ENCODE peak calls at places on chromosomes 1 and 21, in six cellular contexts. Q, R, L, B, X and K are unnamed samples.

GRCh38 chr1:72526926-72527325 is 244.6 kb upstream of the NEGR1 start:
- DNase-seq in Q (peak), R (no peak), L (no peak), B (no peak), X (no peak), K (no peak)

GRCh38 chr1:54989968-54990810 is 8.5 kb upstream of the BSND start:
- DNase-seq in Q (peak), R (no peak), L (no peak), B (no peak), X (no peak), K (no peak)

GRCh38 chr1:186878356-186878755 is 49.6 kb downstream of the PLA2G4A start:
- DNase-seq in Q (no peak), R (no peak), L (no peak), B (no peak), X (no peak), K (no peak)

GRCh38 chr1:191575180-191575579 is 583.1 kb upstream of the RGS18 start:
- DNase-seq in Q (peak), R (no peak), L (no peak), B (no peak), X (no peak), K (no peak)

GRCh38 chr1:44044071-44044801 is 13.0 kb upstream of the SLC6A9 start:
- DNase-seq in Q (no peak), R (peak), L (no peak), B (no peak), X (no peak), K (no peak)

GRCh38 chr1:21911205-21912001 is 25.7 kb downstream of the HSPG2 start:
- DNase-seq in Q (no peak), R (peak), L (no peak), B (peak), X (peak), K (no peak)

GRCh38 chr1:184483101-184483813 is 96.4 kb downstream of the C1orf21 start:
- DNase-seq in Q (peak), R (no peak), L (no peak), B (peak), X (no peak), K (no peak)

GRCh38 chr1:234617986-234618725 is 8.2 kb upstream of the IRF2BP2 start:
- DNase-seq in Q (peak), R (peak), L (no peak), B (peak), X (no peak), K (no peak)

GRCh38 chr1:222634180-222635013 is 16.5 kb downstream of the MIA3 start:
- DNase-seq in Q (peak), R (peak), L (peak), B (peak), X (no peak), K (peak)

GRCh38 chr1:177960939-177961622 is 8.8 kb downstream of the SEC16B start:
- DNase-seq in Q (peak), R (no peak), L (no peak), B (no peak), X (no peak), K (no peak)

GRCh38 chr1:100034465-100034864 is 64.7 kb downstream of the SLC35A3 start:
- DNase-seq in Q (peak), R (peak), L (peak), B (peak), X (no peak), K (peak)

GRCh38 chr1:99673285-99673684 is 27.4 kb downstream of the PALMD start:
- DNase-seq in Q (no peak), R (no peak), L (no peak), B (no peak), X (no peak), K (no peak)

GRCh38 chr1:178093958-178094751 is at the start of gene RASAL2:
- DNase-seq in Q (peak), R (peak), L (peak), B (peak), X (peak), K (peak)

GRCh38 chr1:219782311-219782710 is 146.0 kb downstream of the SLC30A10 start:
- DNase-seq in Q (no peak), R (no peak), L (no peak), B (no peak), X (no peak), K (no peak)

GRCh38 chr1:17189632-17190525 is 15.0 kb upstream of the PADI1 start:
- DNase-seq in Q (peak), R (no peak), L (no peak), B (no peak), X (no peak), K (no peak)

GRCh38 chr1:201628490-201628889 is 89.6 kb downstream of the NAV1 start:
- DNase-seq in Q (no peak), R (no peak), L (no peak), B (no peak), X (no peak), K (no peak)

GRCh38 chr21:31509108-31510017 is 150.1 kb upstream of the SOD1 start:
- DNase-seq in Q (no peak), R (peak), L (peak), B (no peak), X (no peak), K (peak)

GRCh38 chr1:100543640-100544039 is 5.7 kb downstream of the GPR88 start:
- DNase-seq in Q (no peak), R (peak), L (peak), B (no peak), X (no peak), K (peak)

GRCh38 chr21:43001316-43001715 is 27.0 kb downstream of the PKNOX1 start:
- DNase-seq in Q (no peak), R (no peak), L (no peak), B (no peak), X (no peak), K (no peak)

GRCh38 chr1:236063919-236064673 is 794 bp downstream of the NID1 start:
- DNase-seq in Q (peak), R (peak), L (no peak), B (peak), X (peak), K (peak)

GRCh38 chr1:230464618-230465017 is 38.5 kb upstream of the PGBD5 start:
- DNase-seq in Q (no peak), R (no peak), L (no peak), B (no peak), X (no peak), K (no peak)

GRCh38 chr1:84467298-84467697 is 11.8 kb upstream of the RPF1 start:
- DNase-seq in Q (no peak), R (no peak), L (no peak), B (no peak), X (no peak), K (no peak)

GRCh38 chr1:48387409-48387808 is 84.6 kb downstream of the SPATA6 start:
- DNase-seq in Q (no peak), R (no peak), L (no peak), B (no peak), X (no peak), K (no peak)

GRCh38 chr1:20322081-20322824 is 31.6 kb downstream of the VWA5B1 start:
- DNase-seq in Q (peak), R (no peak), L (no peak), B (peak), X (no peak), K (no peak)

GRCh38 chr1:185533596-185533995 is 200.6 kb upstream of the HMCN1 start:
- DNase-seq in Q (peak), R (no peak), L (peak), B (no peak), X (no peak), K (no peak)

GRCh38 chr1:51729824-51730284 is 113.0 kb downstream of the OSBPL9 start:
- DNase-seq in Q (peak), R (no peak), L (peak), B (no peak), X (no peak), K (peak)
- TF ChIP-seq POLR2A in Q (no peak), R (peak), L (peak), B (no peak), X (no peak), K (no peak)

GRCh38 chr1:155063550-155064108 is at the start of gene EFNA4:
- DNase-seq in Q (peak), R (peak), L (peak), B (peak), X (peak), K (peak)
- TF ChIP-seq POLR2A in Q (peak), R (peak), L (peak), B (peak), X (peak), K (peak)

GRCh38 chr1:1616045-1616821 is 933 bp downstream of the MIB2 start:
- DNase-seq in Q (peak), R (no peak), L (peak), B (peak), X (peak), K (no peak)

GRCh38 chr1:1614204-1614953 is 921 bp upstream of the MIB2 start:
- DNase-seq in Q (peak), R (peak), L (peak), B (no peak), X (no peak), K (no peak)

GRCh38 chr1:1614954-1615255 is 395 bp upstream of the MIB2 start:
- DNase-seq in Q (no peak), R (no peak), L (no peak), B (no peak), X (no peak), K (no peak)

GRCh38 chr1:1616838-1617237 is 1.5 kb downstream of the MIB2 start:
- DNase-seq in Q (no peak), R (no peak), L (no peak), B (no peak), X (no peak), K (no peak)

DNA sequence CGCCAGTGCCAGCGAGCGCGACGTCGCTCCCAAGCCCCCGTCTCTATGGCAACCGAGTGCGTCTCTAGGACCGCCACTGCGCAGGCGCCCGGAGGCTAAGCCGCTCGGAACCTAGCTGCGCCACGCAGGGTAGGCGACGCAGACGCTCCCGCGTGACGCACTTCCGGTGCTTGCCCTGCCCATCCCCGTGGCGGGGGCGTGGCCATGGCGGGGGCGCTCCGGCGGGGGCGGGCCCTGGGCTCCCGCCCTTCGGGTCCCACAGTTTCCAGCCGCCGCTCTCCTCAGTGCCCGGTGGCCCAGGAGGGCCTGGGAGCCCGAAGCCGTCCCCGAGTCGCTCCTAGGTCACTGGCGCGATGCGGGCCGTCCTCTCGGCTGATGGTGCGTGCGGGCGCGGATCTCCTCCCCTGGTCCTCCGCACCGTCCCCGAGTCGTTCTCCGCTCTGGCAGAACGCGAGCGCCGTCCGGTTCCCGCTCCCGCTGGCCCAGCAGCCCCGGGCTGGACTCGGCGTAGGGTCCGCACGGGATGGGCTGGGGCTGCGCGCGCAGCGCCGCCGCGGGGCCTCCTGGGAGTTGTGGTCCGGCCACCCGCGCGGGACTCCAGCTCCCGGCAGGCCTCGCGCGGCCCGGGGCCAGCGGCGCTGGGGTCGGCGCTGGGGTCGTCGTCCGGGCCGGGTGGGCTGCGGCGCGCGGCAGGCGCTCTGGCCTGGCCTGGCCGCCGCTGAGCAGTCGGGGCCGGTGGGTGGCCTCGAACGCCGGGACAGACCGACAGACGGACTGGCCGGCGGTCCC is at the start of gene MIB2:
- DNase-seq in Q (peak), R (peak), L (peak), B (peak), X (peak), K (peak)
- TF ChIP-seq POLR2A in Q (peak), R (no peak), L (no peak), B (peak), X (peak), K (peak)

DNA sequence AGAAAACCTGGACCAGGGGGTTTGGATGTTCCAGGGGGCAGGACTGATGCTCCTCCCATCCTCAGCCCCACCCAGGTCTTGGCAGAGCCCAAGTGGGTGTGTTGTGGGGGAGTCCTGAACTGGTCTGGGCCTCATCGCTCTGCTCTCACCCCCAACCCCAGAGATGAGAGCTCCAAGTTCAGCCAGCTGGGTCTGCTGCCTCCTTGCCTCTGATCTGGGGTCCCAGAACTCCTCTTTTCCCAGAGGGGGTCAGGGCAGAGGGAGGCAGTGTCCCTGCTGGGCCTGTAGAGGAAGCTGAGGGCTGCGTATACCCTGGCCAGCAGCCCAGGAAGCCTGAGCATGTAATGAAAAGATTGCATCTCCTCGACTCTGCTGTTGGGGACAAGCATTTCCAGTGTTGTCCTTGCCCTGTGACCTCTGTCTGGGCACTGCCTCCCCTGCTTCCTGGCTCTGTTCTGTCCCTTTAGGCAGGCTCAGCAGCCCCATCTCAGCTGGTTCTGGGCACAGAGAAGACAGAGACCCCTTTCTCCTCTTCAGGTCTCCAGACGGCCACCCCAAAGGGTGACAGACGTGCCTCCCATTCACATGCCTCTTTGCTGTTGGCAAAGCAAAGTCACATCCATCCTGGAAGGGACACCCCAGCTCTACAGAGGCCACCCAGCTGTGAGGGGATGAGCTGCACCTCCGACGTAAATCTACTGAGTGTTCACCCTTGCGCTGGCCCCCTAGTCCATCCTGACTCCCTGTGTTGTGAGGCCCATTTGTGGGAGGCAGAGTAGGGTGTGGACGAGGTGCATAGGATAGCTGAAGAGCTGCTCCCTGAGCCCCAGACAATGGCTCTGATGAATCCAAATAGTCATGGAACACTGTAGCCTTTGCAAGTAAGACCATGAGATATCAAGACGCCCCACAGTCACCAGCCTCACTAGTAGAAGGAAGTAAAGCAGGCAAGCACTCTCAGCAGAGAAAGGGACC is 54.9 kb upstream of the EPS8L3 start:
- DNase-seq in Q (no peak), R (peak), L (peak), B (no peak), X (no peak), K (no peak)
- TF ChIP-seq POLR2A in Q (no peak), R (no peak), L (no peak), B (no peak), X (no peak), K (no peak)

DNA sequence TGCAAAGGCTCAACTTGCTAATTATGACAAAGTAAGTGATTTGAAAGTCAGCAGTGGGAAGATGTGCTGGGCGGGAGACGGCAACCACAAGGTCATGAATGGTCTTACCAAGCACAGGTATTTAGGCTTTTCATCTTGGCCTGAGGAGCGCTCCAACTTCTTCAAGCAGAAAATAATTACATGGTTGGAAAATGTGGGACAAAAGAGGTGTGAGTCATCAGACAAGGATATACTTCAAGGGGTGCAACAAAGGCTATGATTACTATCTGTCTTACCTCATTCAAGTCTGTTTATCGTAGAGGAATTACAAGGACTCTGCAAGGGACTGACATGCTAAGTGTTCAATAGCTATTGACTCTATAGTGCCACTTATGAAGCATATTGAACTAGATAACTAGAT is 2005.7 kb downstream of the MRPL39 start:
- DNase-seq in Q (no peak), R (no peak), L (no peak), B (no peak), X (no peak), K (no peak)
- TF ChIP-seq POLR2A in Q (no peak), R (no peak), L (no peak), B (no peak), X (no peak), K (no peak)

GRCh38 chr1:150262388-150263320 is 5.1 kb downstream of the CA14 start:
- DNase-seq in Q (no peak), R (no peak), L (no peak), B (no peak), X (no peak), K (no peak)
- TF ChIP-seq POLR2A in Q (no peak), R (no peak), L (no peak), B (peak), X (no peak), K (no peak)

GRCh38 chr21:35587841-35588390 is 472.4 kb downstream of the SETD4 start:
- DNase-seq in Q (no peak), R (no peak), L (no peak), B (no peak), X (no peak), K (no peak)

GRCh38 chr21:35583566-35584216 is 476.6 kb downstream of the SETD4 start:
- DNase-seq in Q (no peak), R (no peak), L (no peak), B (no peak), X (no peak), K (no peak)

GRCh38 chr21:35586305-35586704 is 474.0 kb downstream of the SETD4 start:
- DNase-seq in Q (no peak), R (no peak), L (no peak), B (peak), X (no peak), K (no peak)

GRCh38 chr21:35585878-35586277 is 474.4 kb downstream of the SETD4 start:
- DNase-seq in Q (no peak), R (no peak), L (no peak), B (no peak), X (no peak), K (no peak)

DNA sequence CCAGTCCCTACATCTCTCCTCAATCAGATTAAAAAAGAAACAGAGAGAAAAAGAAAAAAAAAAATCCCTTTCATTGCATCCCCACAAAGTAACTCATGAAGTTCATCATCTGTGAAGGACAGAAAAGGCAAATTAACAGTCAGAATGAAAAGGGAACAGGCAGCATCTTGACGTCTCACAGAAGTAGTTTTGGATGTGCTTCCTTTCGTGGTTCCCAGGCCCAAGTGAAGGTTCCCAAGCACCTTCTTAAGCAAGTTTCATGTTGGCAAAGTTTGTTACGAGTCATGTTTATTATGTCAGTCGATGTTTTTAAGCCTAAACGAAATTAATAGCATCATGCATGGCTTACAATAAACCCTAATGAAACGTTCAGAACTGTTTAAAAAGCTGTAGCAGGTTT is 475.2 kb downstream of the SETD4 start:
- DNase-seq in Q (peak), R (no peak), L (no peak), B (no peak), X (no peak), K (no peak)
- TF ChIP-seq POLR2A in Q (no peak), R (no peak), L (no peak), B (no peak), X (no peak), K (no peak)